ENCODE peak calls at places on chromosomes 4 and X, in six cellular contexts. M is GM12864; X is PC-3; P is naive thymus-derived CD4-positive, alpha-beta T cell; R is transverse colon; Y is lower lobe of right lung. T is an unnamed sample.

GRCh38 chrX:138794285-138794684 is 82.8 kb upstream of the FGF13 start:
- DNase-seq in M (no peak), X (peak), P (no peak), R (no peak), Y (no peak), T (no peak)

GRCh38 chrX:147183161-147183560 is 368.6 kb upstream of the CXorf51A start:
- DNase-seq in M (no peak), X (no peak), P (no peak), R (no peak), Y (no peak), T (no peak)

GRCh38 chrX:40663078-40663740 is 15.8 kb upstream of the CXorf38 start:
- DNase-seq in M (no peak), X (no peak), P (no peak), R (no peak), Y (no peak), T (no peak)

GRCh38 chrX:48896611-48897011 is 957 bp downstream of the TIMM17B start:
- DNase-seq in M (no peak), X (no peak), P (no peak), R (no peak), Y (no peak), T (no peak)

GRCh38 chr4:76898385-76898692 is 395 bp upstream of the SOWAHB start:
- DNase-seq in M (no peak), X (no peak), P (no peak), R (no peak), Y (no peak), T (no peak)

GRCh38 chr4:7651461-7651921 is 216.8 kb upstream of the PSAPL1 start:
- DNase-seq in M (no peak), X (no peak), P (no peak), R (no peak), Y (peak), T (no peak)

GRCh38 chr4:109077486-109077885 is 225.0 kb downstream of the COL25A1 start:
- DNase-seq in M (no peak), X (no peak), P (no peak), R (no peak), Y (no peak), T (no peak)

GRCh38 chr4:43410636-43411035 is 518.1 kb downstream of the GRXCR1 start:
- DNase-seq in M (no peak), X (no peak), P (no peak), R (no peak), Y (no peak), T (no peak)

GRCh38 chrX:30521440-30522182 is 56.0 kb downstream of the TASL start:
- DNase-seq in M (no peak), X (peak), P (no peak), R (no peak), Y (no peak), T (no peak)

DNA sequence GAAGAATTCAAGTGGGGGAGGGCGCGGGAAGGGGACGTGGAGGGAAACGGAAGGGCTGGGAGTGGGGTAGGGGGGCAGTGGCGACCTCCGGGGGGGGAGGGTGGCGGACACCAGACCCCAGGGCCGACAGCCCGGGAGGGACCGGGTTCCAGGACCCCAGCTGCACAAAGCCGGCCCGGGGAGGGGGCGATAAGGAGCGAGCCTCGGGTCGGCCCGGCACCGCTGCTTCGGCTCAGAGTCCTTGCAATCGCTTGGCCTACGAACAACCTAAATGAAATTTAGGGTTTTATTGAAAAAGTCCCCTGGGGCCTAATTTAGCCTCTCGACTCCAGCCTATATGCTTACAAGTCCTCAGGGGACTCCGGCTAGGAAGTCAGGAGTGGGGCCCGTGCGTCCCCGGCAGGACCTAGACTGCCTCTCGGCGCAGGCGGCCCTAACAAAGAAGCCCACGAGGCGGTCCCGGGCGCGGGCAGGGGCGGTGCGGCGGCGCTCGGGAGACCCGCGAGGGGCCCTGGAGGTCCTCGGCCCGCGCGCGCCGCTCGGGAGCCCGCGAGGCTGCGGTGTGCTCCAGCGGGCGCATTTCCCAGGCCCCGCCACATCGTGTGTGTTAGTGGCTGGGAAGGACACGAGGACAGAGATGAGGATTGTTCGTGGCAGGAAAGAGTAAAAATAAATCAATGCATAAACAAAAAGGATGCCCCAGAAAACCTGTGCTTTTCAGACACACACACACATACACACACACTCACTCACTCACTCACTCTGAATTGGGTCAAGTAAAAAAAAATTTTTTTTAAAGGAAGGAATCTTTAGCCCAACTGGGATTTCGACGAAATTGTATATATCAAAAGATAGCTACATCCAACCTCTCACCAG is 70.0 kb downstream of the MGST2 start:
- DNase-seq in M (no peak), X (no peak), P (no peak), R (no peak), Y (peak), T (no peak)
- H3K4me3 ChIP-seq in M (no peak), X (peak), P (peak), R (peak), Y (peak), T (no peak)

DNA sequence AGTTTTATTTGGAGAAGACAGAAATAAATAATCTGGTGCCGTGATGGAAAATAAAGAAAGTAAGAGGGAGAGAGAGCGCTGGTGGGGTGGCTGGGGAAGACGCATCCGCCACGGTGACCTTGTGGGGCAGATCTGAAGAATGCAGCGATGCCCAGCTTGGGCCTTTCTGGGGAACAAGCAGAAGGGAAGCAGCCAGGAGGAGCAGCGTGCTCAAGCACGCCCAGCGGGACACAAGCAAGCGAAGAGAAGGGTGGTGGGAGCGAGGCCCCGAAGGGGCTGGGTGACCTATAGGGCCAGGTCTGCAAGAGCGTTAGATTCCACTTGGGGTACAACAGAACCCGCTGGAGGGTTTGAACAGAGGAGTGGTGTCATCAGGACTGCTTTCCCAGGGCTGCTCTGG is 12.4 kb downstream of the ENPP6 start:
- DNase-seq in M (no peak), X (no peak), P (no peak), R (no peak), Y (no peak), T (no peak)
- H3K4me3 ChIP-seq in M (no peak), X (no peak), P (no peak), R (no peak), Y (no peak), T (no peak)

GRCh38 chrX:153647461-153648357 is 706 bp downstream of the DUSP9 start:
- DNase-seq in M (no peak), X (no peak), P (no peak), R (no peak), Y (peak), T (no peak)
- H3K4me3 ChIP-seq in M (no peak), X (peak), P (no peak), R (no peak), Y (peak), T (no peak)

GRCh38 chrX:153944800-153945150 is 332 bp upstream of the RENBP start:
- DNase-seq in M (no peak), X (no peak), P (no peak), R (no peak), Y (no peak), T (no peak)

GRCh38 chrX:153946910-153947769 is 2.7 kb upstream of the RENBP start:
- DNase-seq in M (no peak), X (peak), P (peak), R (peak), Y (peak), T (peak)

GRCh38 chrX:153941331-153942252 is 2.9 kb downstream of the RENBP start:
- DNase-seq in M (no peak), X (no peak), P (no peak), R (no peak), Y (no peak), T (no peak)

GRCh38 chrX:153945956-153946909 is 1.8 kb upstream of the RENBP start:
- DNase-seq in M (no peak), X (no peak), P (no peak), R (no peak), Y (no peak), T (no peak)

GRCh38 chrX:153944140-153944799 is at the start of gene RENBP:
- DNase-seq in M (no peak), X (no peak), P (peak), R (peak), Y (peak), T (no peak)
- H3K4me3 ChIP-seq in M (no peak), X (no peak), P (peak), R (peak), Y (peak), T (no peak)

GRCh38 chr4:110632506-110633357 is 9.9 kb upstream of the PITX2 start:
- DNase-seq in M (no peak), X (no peak), P (no peak), R (no peak), Y (no peak), T (no peak)
- H3K4me3 ChIP-seq in M (no peak), X (no peak), P (no peak), R (no peak), Y (peak), T (no peak)

DNA sequence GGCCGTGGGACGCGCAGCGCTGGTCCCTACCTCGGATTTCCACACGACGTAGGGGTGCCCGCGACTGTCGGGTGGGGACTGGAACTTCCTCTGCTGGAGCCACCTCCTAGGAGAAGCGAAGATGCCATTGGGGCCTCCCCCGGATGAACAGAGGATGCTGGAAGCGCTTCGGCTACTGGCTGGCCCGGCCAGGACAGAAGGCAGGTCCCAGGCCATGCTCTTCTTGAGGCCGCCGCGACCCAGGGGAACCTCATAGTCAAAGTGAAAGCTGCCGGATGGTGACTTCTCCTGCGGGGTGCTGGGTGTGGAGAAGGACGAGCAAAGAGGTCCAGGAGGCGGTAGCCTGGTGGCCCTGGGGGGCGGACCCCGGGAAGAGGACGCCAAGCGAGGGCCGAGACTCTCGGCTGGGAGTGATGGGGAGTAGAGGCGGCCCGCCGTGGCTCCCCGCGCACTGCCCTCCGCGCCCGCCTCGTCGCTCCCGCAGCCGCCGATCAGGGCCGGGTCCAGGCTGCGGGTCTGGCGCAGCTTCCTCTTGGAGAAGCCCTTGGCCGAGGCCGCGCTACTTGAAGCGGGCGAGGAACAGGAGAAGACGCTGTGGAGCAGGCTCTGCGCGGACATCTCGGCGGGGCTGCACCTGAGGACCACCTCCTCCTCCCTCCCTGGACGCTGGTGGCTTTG is 1.4 kb downstream of the ARHGAP6 start:
- DNase-seq in M (no peak), X (no peak), P (no peak), R (no peak), Y (no peak), T (no peak)
- H3K4me3 ChIP-seq in M (no peak), X (peak), P (no peak), R (peak), Y (peak), T (no peak)

DNA sequence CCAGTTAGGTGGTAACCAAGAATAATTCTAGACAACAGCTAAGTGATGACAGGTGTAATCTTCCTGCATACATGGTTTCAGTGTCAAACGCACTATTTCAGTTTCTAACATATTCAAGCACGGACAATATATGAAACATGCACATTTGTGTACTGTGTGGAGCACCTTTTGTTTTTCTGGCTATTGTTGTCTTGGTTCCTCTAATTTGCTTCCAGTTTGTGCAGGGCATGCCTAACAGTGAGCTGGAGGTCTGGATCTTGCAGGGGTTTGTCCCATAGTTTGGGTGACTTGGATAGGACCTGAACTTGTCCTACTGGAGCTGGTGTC is 70.5 kb upstream of the TBC1D9 start:
- DNase-seq in M (peak), X (no peak), P (no peak), R (no peak), Y (no peak), T (no peak)
- H3K4me3 ChIP-seq in M (no peak), X (no peak), P (no peak), R (no peak), Y (no peak), T (no peak)

GRCh38 chrX:72306085-72306801 is 529 bp upstream of the CITED1 start:
- DNase-seq in M (no peak), X (peak), P (no peak), R (no peak), Y (no peak), T (no peak)

GRCh38 chrX:72306851-72307645 is 1.3 kb upstream of the CITED1 start:
- DNase-seq in M (no peak), X (peak), P (peak), R (peak), Y (peak), T (peak)

GRCh38 chrX:72308566-72309296 is 3.0 kb upstream of the CITED1 start:
- DNase-seq in M (no peak), X (peak), P (peak), R (peak), Y (peak), T (peak)

GRCh38 chrX:72308209-72308565 is 2.5 kb upstream of the CITED1 start:
- DNase-seq in M (no peak), X (no peak), P (no peak), R (no peak), Y (no peak), T (no peak)

GRCh38 chrX:72307646-72308051 is 1.9 kb upstream of the CITED1 start:
- DNase-seq in M (no peak), X (no peak), P (no peak), R (no peak), Y (no peak), T (no peak)
- H3K4me3 ChIP-seq in M (no peak), X (peak), P (peak), R (peak), Y (peak), T (no peak)

T was measured in Jurkat, Clone E6-1.